ENCODE peak calls at places on chromosomes 1 and 21, in seven cellular contexts. One of them, this sample, is unnamed.
A peak's percentile ranks its signal among the peaks of the same experiment; 100 is the strongest.

GRCh38 chr1:200660719-200661118 is 9.0 kb downstream of the DDX59 start:
- DNase-seq in NCI-H345: no peak
- DNase-seq in NCI-H146: no peak
- DNase-seq in G401: no peak
- DNase-seq in tibial nerve: no peak
- DNase-seq in tibial artery: no peak
- DNase-seq in non-pigmented ciliary epithelial cell: no peak
- DNase-seq in this sample: no peak

GRCh38 chr21:42499430-42500106 is 3.5 kb upstream of the RSPH1 start:
- DNase-seq in non-pigmented ciliary epithelial cell: no peak
- DNase-seq in NCI-H146: no peak
- DNase-seq in NCI-H345: no peak
- DNase-seq in tibial artery: peak; percentile 51
- DNase-seq in tibial nerve: no peak
- DNase-seq in G401: no peak
- DNase-seq in this sample: no peak

GRCh38 chr1:211198111-211198510 is 61.1 kb upstream of the RCOR3 start:
- DNase-seq in tibial artery: no peak
- DNase-seq in tibial nerve: no peak
- DNase-seq in NCI-H146: no peak
- DNase-seq in G401: no peak
- DNase-seq in NCI-H345: no peak
- DNase-seq in non-pigmented ciliary epithelial cell: peak; percentile 37
- DNase-seq in this sample: no peak

GRCh38 chr21:32140212-32141008 is 138.4 kb downstream of the MIS18A start:
- DNase-seq in tibial artery: no peak
- DNase-seq in NCI-H345: no peak
- DNase-seq in tibial nerve: no peak
- DNase-seq in G401: no peak
- DNase-seq in non-pigmented ciliary epithelial cell: no peak
- DNase-seq in NCI-H146: no peak
- DNase-seq in this sample: no peak

GRCh38 chr21:41684381-41685245 is 82.2 kb downstream of the RIPK4 start:
- DNase-seq in NCI-H146: no peak
- DNase-seq in G401: no peak
- DNase-seq in tibial artery: peak; percentile 65
- DNase-seq in tibial nerve: no peak
- DNase-seq in NCI-H345: no peak
- DNase-seq in non-pigmented ciliary epithelial cell: no peak
- DNase-seq in this sample: no peak

GRCh38 chr1:43441894-43442632 is 11.7 kb downstream of the HYI start:
- DNase-seq in tibial nerve: no peak
- DNase-seq in G401: no peak
- DNase-seq in NCI-H345: no peak
- DNase-seq in NCI-H146: no peak
- DNase-seq in non-pigmented ciliary epithelial cell: no peak
- DNase-seq in tibial artery: peak; percentile 60
- DNase-seq in this sample: no peak

GRCh38 chr1:206905295-206906164 is 8.3 kb downstream of the IL24 start:
- DNase-seq in NCI-H345: no peak
- DNase-seq in tibial artery: peak; percentile 25
- DNase-seq in tibial nerve: no peak
- DNase-seq in non-pigmented ciliary epithelial cell: peak; percentile 82
- DNase-seq in NCI-H146: no peak
- DNase-seq in G401: no peak
- DNase-seq in this sample: no peak

GRCh38 chr1:173193639-173194038 is 13.5 kb downstream of the TNFSF4 start:
- DNase-seq in tibial nerve: no peak
- DNase-seq in NCI-H146: no peak
- DNase-seq in tibial artery: no peak
- DNase-seq in non-pigmented ciliary epithelial cell: peak; percentile 87
- DNase-seq in G401: no peak
- DNase-seq in NCI-H345: no peak
- DNase-seq in this sample: no peak

GRCh38 chr1:916173-917075 is 7.3 kb upstream of the SAMD11 start:
- DNase-seq in NCI-H345: no peak
- DNase-seq in G401: no peak
- DNase-seq in NCI-H146: no peak
- DNase-seq in tibial nerve: no peak
- DNase-seq in non-pigmented ciliary epithelial cell: no peak
- DNase-seq in tibial artery: no peak
- DNase-seq in this sample: no peak

GRCh38 chr1:241311056-241311746 is 45.8 kb downstream of the RGS7 start:
- DNase-seq in G401: no peak
- DNase-seq in non-pigmented ciliary epithelial cell: no peak
- DNase-seq in NCI-H146: peak; percentile 35
- DNase-seq in tibial nerve: no peak
- DNase-seq in tibial artery: no peak
- DNase-seq in NCI-H345: no peak
- DNase-seq in this sample: no peak

GRCh38 chr1:23214640-23215039 is 2.7 kb downstream of the HTR1D start:
- DNase-seq in NCI-H345: no peak
- DNase-seq in non-pigmented ciliary epithelial cell: no peak
- DNase-seq in tibial nerve: no peak
- DNase-seq in NCI-H146: no peak
- DNase-seq in tibial artery: no peak
- DNase-seq in G401: no peak
- DNase-seq in this sample: no peak

GRCh38 chr1:29849038-29849750 is 612.9 kb downstream of the PTPRU start:
- DNase-seq in NCI-H146: no peak
- DNase-seq in NCI-H345: peak; percentile 49
- DNase-seq in non-pigmented ciliary epithelial cell: no peak
- DNase-seq in G401: peak; percentile 10
- DNase-seq in tibial nerve: no peak
- DNase-seq in tibial artery: peak; percentile 51
- DNase-seq in this sample: no peak

GRCh38 chr1:39615086-39615662 is 24.3 kb downstream of the HEYL start:
- DNase-seq in non-pigmented ciliary epithelial cell: no peak
- DNase-seq in G401: no peak
- DNase-seq in tibial artery: no peak
- DNase-seq in NCI-H345: no peak
- DNase-seq in NCI-H146: peak; percentile 2
- DNase-seq in tibial nerve: no peak
- DNase-seq in this sample: no peak

GRCh38 chr1:12013317-12013588 is 6.0 kb upstream of the MIIP start:
- DNase-seq in non-pigmented ciliary epithelial cell: no peak
- DNase-seq in tibial nerve: no peak
- DNase-seq in G401: peak; percentile 17
- DNase-seq in NCI-H146: no peak
- DNase-seq in NCI-H345: no peak
- DNase-seq in tibial artery: no peak
- DNase-seq in this sample: no peak

GRCh38 chr21:34877485-34878128 is 171.5 kb downstream of the RUNX1 start:
- DNase-seq in tibial artery: no peak
- DNase-seq in G401: no peak
- DNase-seq in NCI-H146: no peak
- DNase-seq in tibial nerve: no peak
- DNase-seq in non-pigmented ciliary epithelial cell: no peak
- DNase-seq in NCI-H345: peak; percentile 71
- DNase-seq in this sample: peak; percentile 23

GRCh38 chr1:173596097-173596825 is 6.6 kb downstream of the SLC9C2 start:
- DNase-seq in tibial artery: no peak
- DNase-seq in non-pigmented ciliary epithelial cell: no peak
- DNase-seq in NCI-H146: no peak
- DNase-seq in NCI-H345: no peak
- DNase-seq in tibial nerve: no peak
- DNase-seq in G401: no peak
- DNase-seq in this sample: no peak

GRCh38 chr1:47223921-47224675 is 7.9 kb downstream of the TAL1 start:
- DNase-seq in tibial artery: no peak
- DNase-seq in NCI-H345: no peak
- DNase-seq in non-pigmented ciliary epithelial cell: no peak
- DNase-seq in G401: no peak
- DNase-seq in NCI-H146: no peak
- DNase-seq in tibial nerve: no peak
- DNase-seq in this sample: no peak

GRCh38 chr1:25707280-25708016 is 90.9 kb downstream of the MAN1C1 start:
- DNase-seq in tibial nerve: no peak
- DNase-seq in tibial artery: no peak
- DNase-seq in G401: no peak
- DNase-seq in NCI-H345: no peak
- DNase-seq in non-pigmented ciliary epithelial cell: no peak
- DNase-seq in NCI-H146: no peak
- DNase-seq in this sample: no peak

GRCh38 chr1:217363319-217363718 is 267.6 kb downstream of the GPATCH2 start:
- DNase-seq in non-pigmented ciliary epithelial cell: no peak
- DNase-seq in NCI-H146: no peak
- DNase-seq in G401: no peak
- DNase-seq in NCI-H345: no peak
- DNase-seq in tibial nerve: no peak
- DNase-seq in tibial artery: no peak
- DNase-seq in this sample: no peak

GRCh38 chr1:29324771-29325351 is 88.5 kb downstream of the PTPRU start:
- DNase-seq in tibial artery: peak; percentile 51
- DNase-seq in non-pigmented ciliary epithelial cell: no peak
- DNase-seq in G401: no peak
- DNase-seq in NCI-H345: no peak
- DNase-seq in tibial nerve: no peak
- DNase-seq in NCI-H146: no peak
- DNase-seq in this sample: no peak

GRCh38 chr1:11028018-11028417 is 15.6 kb downstream of the TARDBP start:
- DNase-seq in non-pigmented ciliary epithelial cell: no peak
- DNase-seq in NCI-H345: no peak
- DNase-seq in tibial artery: no peak
- DNase-seq in NCI-H146: no peak
- DNase-seq in tibial nerve: no peak
- DNase-seq in G401: no peak
- DNase-seq in this sample: no peak

GRCh38 chr1:61082336-61083013 is at the start of gene NFIA:
- DNase-seq in tibial nerve: peak; percentile 25
- DNase-seq in NCI-H146: no peak
- DNase-seq in non-pigmented ciliary epithelial cell: no peak
- DNase-seq in NCI-H345: peak; percentile 55
- DNase-seq in tibial artery: peak; percentile 81
- DNase-seq in G401: peak; percentile 73
- DNase-seq in this sample: peak; percentile 69

GRCh38 chr1:61692155-61692783 is 32.7 kb downstream of the TM2D1 start:
- DNase-seq in G401: no peak
- DNase-seq in tibial artery: no peak
- DNase-seq in tibial nerve: no peak
- DNase-seq in non-pigmented ciliary epithelial cell: no peak
- DNase-seq in NCI-H345: no peak
- DNase-seq in NCI-H146: no peak
- DNase-seq in this sample: no peak

GRCh38 chr1:72915581-72915980 is 633.2 kb upstream of the NEGR1 start:
- DNase-seq in NCI-H345: peak; percentile 75
- DNase-seq in tibial nerve: no peak
- DNase-seq in NCI-H146: peak; percentile 3
- DNase-seq in tibial artery: no peak
- DNase-seq in non-pigmented ciliary epithelial cell: no peak
- DNase-seq in G401: no peak
- DNase-seq in this sample: no peak

GRCh38 chr1:87045757-87046422 is 131.5 kb downstream of the HS2ST1 start:
- DNase-seq in tibial nerve: no peak
- DNase-seq in G401: no peak
- DNase-seq in tibial artery: no peak
- DNase-seq in NCI-H146: no peak
- DNase-seq in NCI-H345: no peak
- DNase-seq in non-pigmented ciliary epithelial cell: peak; percentile 10
- DNase-seq in this sample: no peak

GRCh38 chr1:97832490-97832889 is 88.3 kb downstream of the DPYD start:
- DNase-seq in non-pigmented ciliary epithelial cell: no peak
- DNase-seq in tibial artery: no peak
- DNase-seq in NCI-H345: peak; percentile 67
- DNase-seq in G401: no peak
- DNase-seq in NCI-H146: no peak
- DNase-seq in tibial nerve: no peak
- DNase-seq in this sample: no peak

GRCh38 chr1:228205526-228206436 is 2.1 kb upstream of the OBSCN start:
- DNase-seq in NCI-H345: peak; percentile 45
- DNase-seq in NCI-H146: no peak
- DNase-seq in tibial artery: peak; percentile 52
- DNase-seq in tibial nerve: no peak
- DNase-seq in non-pigmented ciliary epithelial cell: no peak
- DNase-seq in G401: no peak
- DNase-seq in this sample: peak; percentile 27

GRCh38 chr1:180888870-180889269 is 23.8 kb upstream of the KIAA1614 start:
- DNase-seq in tibial artery: no peak
- DNase-seq in non-pigmented ciliary epithelial cell: no peak
- DNase-seq in tibial nerve: no peak
- DNase-seq in NCI-H345: no peak
- DNase-seq in G401: no peak
- DNase-seq in NCI-H146: no peak
- DNase-seq in this sample: no peak

GRCh38 chr1:235369802-235370201 is 2.6 kb downstream of the TBCE start:
- DNase-seq in non-pigmented ciliary epithelial cell: no peak
- DNase-seq in NCI-H146: no peak
- DNase-seq in G401: no peak
- DNase-seq in NCI-H345: no peak
- DNase-seq in tibial artery: no peak
- DNase-seq in tibial nerve: no peak
- DNase-seq in this sample: no peak

GRCh38 chr1:52676249-52676903 is 21.8 kb downstream of the COA7 start:
- DNase-seq in NCI-H146: no peak
- DNase-seq in G401: no peak
- DNase-seq in tibial artery: peak; percentile 69
- DNase-seq in NCI-H345: no peak
- DNase-seq in tibial nerve: no peak
- DNase-seq in non-pigmented ciliary epithelial cell: no peak
- DNase-seq in this sample: peak; percentile 96

GRCh38 chr21:34845521-34846213 is 176.9 kb downstream of the CLIC6 start:
- DNase-seq in G401: no peak
- DNase-seq in NCI-H146: no peak
- DNase-seq in tibial artery: no peak
- DNase-seq in NCI-H345: no peak
- DNase-seq in non-pigmented ciliary epithelial cell: peak; percentile 71
- DNase-seq in tibial nerve: no peak
- DNase-seq in this sample: peak; percentile 26

This sample was measured in gastrocnemius medialis.